ENCODE peak calls at places on chromosome 3, in nine cellular contexts. O is tibial nerve, T is sigmoid colon, S is GM06990, B is PC-9, R is left lung, Q is left ventricle myocardium inferior, G is heart left ventricle, I is prostate gland. Z is an unnamed sample.
A peak's percentile ranks its signal among the peaks of the same experiment; 100 is the strongest.

GRCh38 chr3:171813897-171814460 is 3.7 kb upstream of the PLD1 start:
- DNase-seq in O (no peak), T (peak; percentile 71), Q (no peak), G (no peak), I (no peak), R (peak; percentile 55), S (no peak), B (peak; percentile 48), Z (no peak)

GRCh38 chr3:15659254-15659975 is 57.9 kb downstream of the BTD start:
- DNase-seq in O (no peak), B (no peak), Q (no peak), I (no peak), R (no peak), S (no peak), T (no peak), G (no peak), Z (no peak)

GRCh38 chr3:195818301-195818700 is 6.6 kb upstream of the MUC4 start:
- DNase-seq in O (no peak), Q (no peak), B (no peak), R (peak; percentile 26), S (no peak), G (no peak), T (no peak), I (no peak), Z (no peak)

GRCh38 chr3:61862614-61863289 is 301.4 kb downstream of the PTPRG start:
- DNase-seq in S (no peak), G (no peak), O (no peak), R (no peak), B (no peak), Q (no peak), I (no peak), T (no peak), Z (no peak)

GRCh38 chr3:67647390-67647878 is 7.0 kb downstream of the SUCLG2 start:
- DNase-seq in S (no peak), I (peak; percentile 6), T (no peak), O (no peak), B (peak; percentile 86), G (no peak), R (peak; percentile 58), Q (peak; percentile 16), Z (peak; percentile 9)

GRCh38 chr3:172153335-172153861 is 114.0 kb downstream of the FNDC3B start:
- DNase-seq in I (peak; percentile 93), G (peak; percentile 90), Q (peak; percentile 88), B (peak; percentile 99), O (peak; percentile 86), S (no peak), T (peak; percentile 98), R (peak; percentile 95), Z (peak; percentile 79)

GRCh38 chr3:115996420-115997108 is 373.3 kb downstream of the GAP43 start:
- DNase-seq in G (no peak), O (no peak), T (no peak), S (no peak), Q (no peak), I (no peak), R (no peak), B (no peak), Z (no peak)

GRCh38 chr3:10753964-10754363 is 62.1 kb upstream of the SLC6A11 start:
- DNase-seq in O (no peak), T (no peak), S (no peak), R (no peak), B (no peak), Q (peak; percentile 48), I (peak; percentile 32), G (no peak), Z (peak; percentile 60)

GRCh38 chr3:32890420-32891276 is 60.8 kb upstream of the CCR4 start:
- DNase-seq in S (no peak), O (no peak), I (no peak), G (no peak), Q (no peak), T (no peak), R (no peak), B (no peak), Z (no peak)

GRCh38 chr3:10445561-10445960 is 59.8 kb downstream of the ATP2B2 start:
- DNase-seq in G (no peak), I (no peak), B (no peak), Q (no peak), T (no peak), S (no peak), R (no peak), O (no peak), Z (no peak)

GRCh38 chr3:24972491-24972890 is 455.6 kb upstream of the RARB start:
- DNase-seq in G (no peak), T (no peak), Q (no peak), O (no peak), R (no peak), B (no peak), S (no peak), I (no peak), Z (no peak)

GRCh38 chr3:128563439-128563838 is 70.4 kb upstream of the GATA2 start:
- DNase-seq in I (no peak), R (no peak), G (no peak), O (no peak), Q (no peak), B (no peak), T (no peak), S (no peak), Z (no peak)

GRCh38 chr3:194306771-194307640 is 44.1 kb downstream of the CPN2 start:
- DNase-seq in G (no peak), S (peak; percentile 84), T (peak; percentile 40), B (no peak), O (no peak), R (no peak), I (no peak), Q (no peak), Z (no peak)

GRCh38 chr3:15246186-15246585 is 40.1 kb downstream of the CAPN7 start:
- DNase-seq in S (no peak), G (no peak), Q (no peak), T (no peak), O (no peak), I (no peak), B (no peak), R (no peak), Z (no peak)

GRCh38 chr3:11077466-11077865 is 76.8 kb upstream of the HRH1 start:
- DNase-seq in T (no peak), O (no peak), Q (no peak), B (no peak), S (no peak), I (no peak), R (no peak), G (no peak), Z (no peak)

GRCh38 chr3:195855471-195856409 is 44.0 kb upstream of the MUC4 start:
- DNase-seq in O (no peak), Q (no peak), S (no peak), T (no peak), G (no peak), I (no peak), R (no peak), B (no peak), Z (no peak)

GRCh38 chr3:197132916-197133530 is 103.4 kb upstream of the MELTF start:
- DNase-seq in I (no peak), G (no peak), R (no peak), Q (no peak), O (no peak), T (no peak), S (no peak), B (peak; percentile 28), Z (no peak)

GRCh38 chr3:29557186-29557585 is 276.3 kb downstream of the RBMS3 start:
- DNase-seq in G (no peak), T (no peak), B (no peak), R (no peak), S (no peak), Q (no peak), O (no peak), I (no peak), Z (no peak)

GRCh38 chr3:13079051-13079450 is 5.8 kb upstream of the IQSEC1 start:
- DNase-seq in Q (no peak), G (peak; percentile 45), R (no peak), I (no peak), T (no peak), B (no peak), S (no peak), O (no peak), Z (no peak)

DNA sequence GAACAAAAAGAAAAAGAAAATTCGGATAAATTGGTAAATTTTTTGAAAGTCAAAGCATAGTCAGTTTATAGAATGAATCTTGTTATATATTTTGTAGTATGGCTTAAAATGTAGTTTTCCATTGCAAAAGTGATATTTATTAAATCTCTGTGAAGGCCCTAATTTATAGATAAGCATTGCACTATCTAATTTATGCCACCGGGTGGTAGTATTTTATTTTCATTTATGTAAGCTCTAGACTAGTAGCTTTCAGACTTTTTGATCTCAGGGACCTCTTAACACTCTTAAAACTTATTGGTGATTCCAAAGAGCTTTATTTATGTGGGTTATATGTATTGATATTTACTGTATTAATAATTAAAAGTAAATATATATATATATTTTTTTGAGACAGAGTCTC is 133.9 kb upstream of the LRRFIP2 start:
- DNase-seq in T (no peak), I (no peak), B (no peak), R (no peak), Q (no peak), G (no peak), S (no peak), O (no peak), Z (no peak)
- TF ChIP-seq CTCF in T (peak; percentile 13), I (peak; percentile 28), B (peak; percentile 52), R (peak; percentile 26), Q (peak; percentile 41), G (peak; percentile 41), S (peak; percentile 12), O (peak; percentile 31), Z (no peak)

GRCh38 chr3:126987596-126987995 is 4.7 kb downstream of the PLXNA1 start:
- DNase-seq in I (no peak), R (no peak), G (no peak), O (no peak), S (no peak), B (no peak), T (no peak), Q (no peak), Z (no peak)
- H3K36me3 ChIP-seq in I (no peaks in the 10 kb centered on the region), R (peaks cover 39% of the 10 kb centered on the region), G (no peaks in the 10 kb centered on the region), O (no peaks in the 10 kb centered on the region), S (peaks cover 1% of the 10 kb centered on the region), B (no peaks in the 10 kb centered on the region), T (peaks cover 9% of the 10 kb centered on the region), Q (peaks cover 22% of the 10 kb centered on the region), Z (peaks cover 7% of the 10 kb centered on the region)

DNA sequence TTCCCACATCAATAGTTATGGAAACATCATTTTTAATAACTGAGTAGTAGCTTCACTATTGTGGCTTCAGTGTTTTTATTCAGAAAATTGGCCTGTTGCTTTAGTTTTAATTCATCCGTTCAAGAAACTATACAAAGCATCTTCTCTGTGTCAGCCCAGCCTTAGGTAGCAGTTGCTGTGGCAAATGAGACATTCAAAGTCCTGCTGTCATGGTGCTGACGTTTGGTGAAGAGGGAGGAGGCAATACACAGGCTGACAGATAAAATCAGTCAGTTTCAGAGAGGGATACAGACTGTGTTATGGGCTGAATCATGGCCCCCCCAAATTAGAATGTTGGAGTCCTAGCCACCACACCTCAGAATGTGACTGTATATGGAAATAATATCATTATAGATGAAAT is 56.5 kb downstream of the SLC7A14 start:
- DNase-seq in T (no peak), Q (no peak), O (no peak), S (no peak), B (no peak), R (no peak), I (no peak), G (no peak), Z (no peak)
- H3K27me3 ChIP-seq in T (no peaks in the 10 kb centered on the region), Q (no peaks in the 10 kb centered on the region), O (no peaks in the 10 kb centered on the region), S (no peaks in the 10 kb centered on the region), B (no peaks in the 10 kb centered on the region), R (no peaks in the 10 kb centered on the region), I (no peaks in the 10 kb centered on the region), G (no peaks in the 10 kb centered on the region), Z (no peaks in the 10 kb centered on the region)

DNA sequence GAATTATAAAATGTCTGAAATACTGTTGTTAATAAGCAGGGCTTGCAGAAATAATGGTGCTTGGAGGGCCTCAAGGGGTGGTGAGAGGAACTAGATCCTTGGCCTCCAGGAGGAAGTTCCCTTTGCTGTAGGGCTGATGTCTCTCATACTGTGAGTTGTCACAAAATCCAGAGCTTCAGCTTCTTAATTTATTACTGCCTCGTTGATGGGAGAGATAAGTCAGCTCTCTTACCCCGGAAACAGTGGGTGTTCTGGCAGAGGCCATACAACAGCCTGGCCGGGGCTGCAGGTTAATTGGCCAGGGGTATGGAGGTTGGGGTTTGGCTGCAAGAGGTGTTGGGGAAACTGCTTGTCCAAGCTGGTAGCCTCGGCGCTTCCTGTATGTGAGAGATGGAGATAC is 15.5 kb downstream of the MAPKAPK3 start:
- DNase-seq in S (no peak), G (no peak), I (no peak), B (peak; percentile 81), R (no peak), Q (no peak), T (no peak), O (no peak), Z (no peak)
- TF ChIP-seq CTCF in S (no peak), G (no peak), I (no peak), B (no peak), R (no peak), Q (no peak), T (no peak), O (no peak), Z (no peak)

Z was measured in heart right ventricle.